ENCODE peak calls at places on chromosomes 1 and 21, in four cellular contexts. A, S, C and M are unnamed samples.

GRCh38 chr1:23191199-23191598 is 22.5 kb upstream of the LUZP1 start:
- DNase-seq in A (no peak), S (no peak), C (no peak), M (no peak)

GRCh38 chr1:246020231-246020954 is 486.7 kb downstream of the SMYD3 start:
- DNase-seq in A (no peak), S (no peak), C (no peak), M (no peak)

GRCh38 chr1:25809929-25810328 is 9.8 kb upstream of the MTFR1L start:
- DNase-seq in A (peak), S (no peak), C (no peak), M (no peak)

GRCh38 chr1:42886046-42886739 is 39.8 kb downstream of the ZNF691 start:
- DNase-seq in A (no peak), S (no peak), C (no peak), M (no peak)

GRCh38 chr1:226121587-226122400 is 59.3 kb downstream of the H3-3A start:
- DNase-seq in A (peak), S (no peak), C (peak), M (peak)

GRCh38 chr21:39098696-39099111 is 84.5 kb downstream of the PSMG1 start:
- DNase-seq in A (peak), S (no peak), C (no peak), M (no peak)

GRCh38 chr1:51982161-51982560 is 8.3 kb downstream of the RAB3B start:
- DNase-seq in A (no peak), S (no peak), C (no peak), M (no peak)

GRCh38 chr1:63794927-63795326 is 21.1 kb downstream of the ROR1 start:
- DNase-seq in A (no peak), S (no peak), C (no peak), M (no peak)

GRCh38 chr1:24111264-24111997 is 504 bp downstream of the MYOM3 start:
- DNase-seq in A (peak), S (no peak), C (no peak), M (peak)

GRCh38 chr1:69321311-69321710 is 246.4 kb upstream of the LRRC7 start:
- DNase-seq in A (no peak), S (no peak), C (no peak), M (no peak)

GRCh38 chr1:40703316-40703715 is 11.8 kb downstream of the NFYC start:
- DNase-seq in A (no peak), S (peak), C (no peak), M (peak)

GRCh38 chr1:201266774-201267173 is 16.5 kb upstream of the PKP1 start:
- DNase-seq in A (no peak), S (peak), C (no peak), M (peak)

GRCh38 chr1:83508485-83509151 is 490.3 kb downstream of the TTLL7 start:
- DNase-seq in A (no peak), S (peak), C (peak), M (no peak)

GRCh38 chr1:162944974-162945639 is 84.1 kb upstream of the CCDC190 start:
- DNase-seq in A (no peak), S (no peak), C (no peak), M (no peak)

GRCh38 chr1:95002657-95003432 is 69.9 kb downstream of the ALG14 start:
- DNase-seq in A (no peak), S (peak), C (no peak), M (no peak)

GRCh38 chr1:208531003-208531750 is 287.0 kb upstream of the PLXNA2 start:
- DNase-seq in A (no peak), S (no peak), C (no peak), M (no peak)

GRCh38 chr1:111736548-111737215 is 2.5 kb downstream of the INKA2 start:
- DNase-seq in A (no peak), S (peak), C (no peak), M (no peak)

GRCh38 chr1:19047373-19047772 is 90.9 kb upstream of the IFFO2 start:
- DNase-seq in A (no peak), S (no peak), C (no peak), M (no peak)

GRCh38 chr21:38354231-38354630 is 97.4 kb downstream of the KCNJ15 start:
- DNase-seq in A (no peak), S (no peak), C (no peak), M (no peak)

GRCh38 chr1:45512641-45513054 is 9.0 kb downstream of the PRDX1 start:
- DNase-seq in A (peak), S (peak), C (peak), M (peak)

GRCh38 chr1:109466440-109467300 is at the start of gene SYPL2:
- DNase-seq in A (no peak), S (no peak), C (no peak), M (no peak)

GRCh38 chr1:94993931-94994645 is 67.2 kb upstream of the CNN3 start:
- DNase-seq in A (no peak), S (no peak), C (no peak), M (no peak)

GRCh38 chr1:54987830-54988705 is 7.6 kb downstream of the TMEM61 start:
- DNase-seq in A (no peak), S (peak), C (no peak), M (no peak)

GRCh38 chr1:38266197-38266520 is 219.6 kb upstream of the POU3F1 start:
- DNase-seq in A (no peak), S (no peak), C (no peak), M (no peak)

GRCh38 chr1:28123461-28123961 is 35.1 kb upstream of the EYA3 start:
- DNase-seq in A (no peak), S (peak), C (no peak), M (peak)

GRCh38 chr1:172180886-172181285 is 239.6 kb upstream of the C1orf105 start:
- DNase-seq in A (peak), S (peak), C (peak), M (peak)

GRCh38 chr1:184036517-184036949 is 995 bp downstream of the COLGALT2 start:
- DNase-seq in A (peak), S (no peak), C (no peak), M (no peak)
- H3K4me3 ChIP-seq in A (peak), S (peak), C (peak), M (peak)

DNA sequence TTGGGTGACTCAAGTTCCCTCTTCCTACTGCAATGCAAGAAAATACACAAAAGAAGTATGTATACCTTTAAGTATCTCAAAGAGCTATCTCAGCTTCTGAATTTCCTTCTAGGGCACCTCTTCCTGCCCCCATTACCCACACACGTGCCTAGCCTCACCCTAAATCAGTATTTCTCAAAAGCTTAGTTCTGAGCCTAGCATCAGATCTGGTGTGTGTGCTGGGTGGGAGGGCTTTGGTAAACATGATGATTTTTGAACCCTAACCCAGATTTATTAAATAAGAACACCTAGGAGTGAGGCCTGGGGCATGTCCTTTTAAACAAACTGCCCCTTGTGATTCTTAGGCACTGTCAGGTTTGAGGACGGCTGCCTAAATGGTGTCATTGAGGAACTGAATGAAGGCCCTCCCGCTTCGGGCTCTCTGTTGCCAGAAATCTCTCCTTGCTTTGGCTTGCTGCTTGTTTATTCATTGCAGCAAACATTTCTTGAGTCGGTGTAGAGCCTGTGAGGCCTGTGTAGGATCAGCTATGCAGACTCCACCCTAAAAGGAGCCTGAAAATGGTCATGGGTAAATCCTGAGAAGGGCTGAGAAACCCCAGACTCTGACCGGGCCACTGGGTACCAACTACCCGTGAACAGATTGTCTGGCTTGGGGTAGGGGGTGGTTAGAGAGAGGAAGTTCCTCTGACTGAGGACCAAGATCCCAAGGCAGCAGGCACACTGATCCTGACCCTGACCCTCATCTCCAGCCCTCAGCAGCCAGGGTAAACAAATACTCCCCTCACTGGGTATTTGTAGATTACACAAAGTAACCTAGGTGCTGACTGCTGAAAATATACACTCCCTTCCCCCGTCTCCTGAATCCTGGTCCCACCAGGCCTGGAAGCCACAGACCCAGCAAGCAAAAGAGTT is 3.0 kb downstream of the IL6R start:
- DNase-seq in A (peak), S (no peak), C (peak), M (no peak)
- H3K4me3 ChIP-seq in A (peak), S (no peak), C (peak), M (peak)

GRCh38 chr1:35044406-35044805 is 12.7 kb upstream of the ZMYM6 start:
- DNase-seq in A (no peak), S (no peak), C (no peak), M (no peak)
- H3K4me3 ChIP-seq in A (no peak), S (no peak), C (no peak), M (no peak)

GRCh38 chr21:33762798-33763572 is 120.7 kb downstream of the ITSN1 start:
- DNase-seq in A (no peak), S (peak), C (no peak), M (no peak)
- H3K4me3 ChIP-seq in A (no peak), S (no peak), C (no peak), M (no peak)

DNA sequence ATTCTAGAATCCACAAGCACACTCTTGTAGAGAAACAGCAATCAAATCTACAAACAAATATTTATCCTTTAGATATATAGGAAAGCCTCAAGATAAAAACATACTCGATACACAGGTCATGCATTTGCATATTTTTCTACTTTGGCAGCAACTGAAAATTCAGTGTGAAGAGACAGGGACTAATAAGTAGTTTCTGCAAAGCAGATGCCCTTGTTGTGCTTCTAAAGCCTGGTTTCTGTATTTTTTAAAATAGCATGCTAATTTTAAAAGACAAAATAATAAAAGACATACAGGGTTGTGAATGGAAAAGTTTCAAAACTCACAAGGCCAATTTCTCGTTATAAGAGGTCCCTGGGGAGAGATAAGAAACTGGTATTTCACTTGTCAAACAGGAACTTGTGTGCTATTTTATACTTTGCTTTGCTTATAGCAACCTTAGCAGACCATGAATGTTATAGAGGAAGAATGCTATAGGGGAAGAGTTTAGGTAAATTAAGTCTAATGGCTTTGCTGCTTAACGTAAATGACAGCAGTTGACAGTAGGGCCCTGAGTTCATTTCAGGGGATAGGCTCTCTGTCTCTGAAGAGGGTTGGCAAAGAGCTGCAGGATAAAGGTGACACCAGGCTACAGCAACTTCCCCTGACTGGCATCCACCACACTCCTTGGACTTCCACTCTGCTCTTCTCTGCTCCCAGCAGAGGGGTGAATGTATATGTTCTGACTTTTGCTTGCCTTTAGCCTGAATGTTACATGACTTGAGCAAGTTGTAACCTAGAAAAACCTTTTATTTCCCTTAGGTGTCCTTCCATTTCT is 9.4 kb upstream of the RGS13 start:
- DNase-seq in A (no peak), S (peak), C (no peak), M (no peak)
- H3K4me3 ChIP-seq in A (no peak), S (no peak), C (no peak), M (no peak)